ENCODE peak calls at places on chromosomes 5 and 9, in eight cellular contexts. M is amniotic stem cell; U is PC-3; P is NCI-H446 treated with DMSO at 0.1 percent for 48 hours; B is NCI-H1105 treated with DMSO at 0.1 percent for 48 hours; L is sciatic nerve; Y is activated CD4-positive, CD25-positive, alpha-beta regulatory T cell; O is endothelial cell. R is an unnamed sample.

GRCh38 chr5:142376001-142376400 is 51.2 kb upstream of the SPRY4 start:
- DNase-seq in U (no peak), P (no peak), Y (no peak), B (no peak), M (no peak), O (no peak), L (no peak), R (no peak)

GRCh38 chr5:150999704-151000452 is 20.5 kb upstream of the GPX3 start:
- DNase-seq in Y (no peak), P (no peak), U (no peak), M (no peak), B (no peak), O (no peak), L (peak), R (no peak)

GRCh38 chr5:8788246-8788645 is 757.6 kb downstream of the SEMA5A start:
- DNase-seq in U (no peak), B (no peak), O (no peak), P (no peak), M (no peak), L (no peak), Y (no peak), R (no peak)

GRCh38 chr9:79917417-79917816 is 345.7 kb downstream of the TLE4 start:
- DNase-seq in U (no peak), O (no peak), L (no peak), M (no peak), Y (no peak), B (no peak), P (no peak), R (no peak)

GRCh38 chr9:23826120-23826629 is at the start of gene ELAVL2:
- DNase-seq in L (peak), U (peak), P (peak), B (no peak), Y (no peak), M (peak), O (peak), R (peak)

GRCh38 chr5:36875789-36876388 is 680 bp upstream of the NIPBL start:
- DNase-seq in M (peak), Y (peak), L (peak), P (peak), U (peak), B (peak), O (peak), R (no peak)

GRCh38 chr5:19988447-19988846 is 447 bp upstream of the CDH18 start:
- DNase-seq in Y (no peak), O (no peak), L (no peak), B (no peak), P (no peak), M (no peak), U (no peak), R (no peak)

GRCh38 chr5:109407913-109408312 is 1.9 kb downstream of the PJA2 start:
- DNase-seq in B (no peak), M (no peak), Y (no peak), P (no peak), L (no peak), O (no peak), U (no peak), R (no peak)

GRCh38 chr5:168285696-168286095 is 5.7 kb upstream of the WWC1 start:
- DNase-seq in O (no peak), U (no peak), L (no peak), P (no peak), Y (no peak), M (no peak), B (no peak), R (no peak)

GRCh38 chr9:127417130-127418036 is 6.8 kb upstream of the ZNF79 start:
- DNase-seq in O (no peak), U (peak), B (peak), Y (no peak), M (peak), P (peak), L (no peak), R (no peak)

GRCh38 chr5:152987156-152987555 is 503.3 kb upstream of the GRIA1 start:
- DNase-seq in Y (no peak), L (no peak), M (no peak), B (no peak), U (no peak), P (peak), O (no peak), R (no peak)

GRCh38 chr9:18536554-18536953 is 62.6 kb downstream of the ADAMTSL1 start:
- DNase-seq in B (no peak), L (no peak), U (no peak), P (no peak), M (no peak), Y (no peak), O (no peak), R (no peak)

GRCh38 chr9:94826644-94827410 is 100.3 kb downstream of the AOPEP start:
- DNase-seq in B (no peak), L (no peak), Y (no peak), O (no peak), U (no peak), P (no peak), M (no peak), R (no peak)

GRCh38 chr9:20012232-20012631 is 223.4 kb upstream of the SLC24A2 start:
- DNase-seq in B (no peak), Y (no peak), U (no peak), O (no peak), M (no peak), P (no peak), L (no peak), R (no peak)

GRCh38 chr9:127130235-127130634 is 7.8 kb upstream of the ANGPTL2 start:
- DNase-seq in L (no peak), B (no peak), O (no peak), P (no peak), U (no peak), M (no peak), Y (no peak), R (no peak)

GRCh38 chr9:98500337-98500919 is 208.3 kb downstream of the GABBR2 start:
- DNase-seq in Y (no peak), B (no peak), O (no peak), M (no peak), P (no peak), L (no peak), U (no peak), R (no peak)

GRCh38 chr5:98904786-98905185 is 24.0 kb downstream of the CHD1 start:
- DNase-seq in B (no peak), P (no peak), U (peak), L (no peak), O (no peak), Y (no peak), M (no peak), R (no peak)

GRCh38 chr9:127473501-127473900 is 22.2 kb downstream of the LRSAM1 start:
- DNase-seq in P (no peak), B (no peak), L (no peak), M (no peak), Y (no peak), U (no peak), O (no peak), R (no peak)

GRCh38 chr5:150540615-150541396 is 32.9 kb downstream of the NDST1 start:
- DNase-seq in L (no peak), M (peak), Y (no peak), P (no peak), U (peak), B (no peak), O (no peak), R (peak)

GRCh38 chr5:178730940-178731265 is 444 bp upstream of the ZNF354A start:
- DNase-seq in B (no peak), Y (no peak), U (peak), P (no peak), L (no peak), M (no peak), O (no peak), R (no peak)

GRCh38 chr5:56128166-56128565 is 105.0 kb downstream of the ANKRD55 start:
- DNase-seq in Y (no peak), L (no peak), O (no peak), B (no peak), U (no peak), P (no peak), M (no peak), R (no peak)

GRCh38 chr5:15009420-15009819 is 137.8 kb upstream of the ANKH start:
- DNase-seq in U (peak), Y (no peak), B (peak), P (peak), M (no peak), L (no peak), O (no peak), R (no peak)

GRCh38 chr5:72237415-72237814 is 82.6 kb downstream of the MRPS27 start:
- DNase-seq in P (no peak), M (no peak), Y (no peak), U (no peak), O (no peak), B (no peak), L (no peak), R (no peak)

GRCh38 chr5:10666531-10667305 is 94.3 kb downstream of the DAP start:
- DNase-seq in U (peak), B (no peak), O (no peak), M (no peak), P (no peak), Y (no peak), L (no peak), R (no peak)